ENCODE peak calls at places on chromosomes 1 and 21, in six cellular contexts. S, Q, B, H, M and U are unnamed samples.

GRCh38 chr1:152449661-152450060 is 35.6 kb upstream of the CRNN start:
- DNase-seq in M (no peak), H (no peak), B (no peak), S (no peak), Q (no peak), U (peak)

GRCh38 chr1:188584119-188584518 is 1755.4 kb downstream of the PLA2G4A start:
- DNase-seq in Q (no peak), S (no peak), H (no peak), B (no peak), M (no peak), U (no peak)

GRCh38 chr1:18530567-18531502 is 50.1 kb downstream of the KLHDC7A start:
- DNase-seq in B (peak), M (peak), S (peak), H (no peak), Q (peak), U (no peak)

GRCh38 chr1:235108185-235108593 is 20.4 kb downstream of the TOMM20 start:
- DNase-seq in S (no peak), H (no peak), B (no peak), M (no peak), Q (no peak), U (no peak)

GRCh38 chr1:211492511-211493132 is 660 bp upstream of the RD3 start:
- DNase-seq in M (peak), Q (no peak), B (no peak), S (no peak), H (peak), U (no peak)

GRCh38 chr1:109539676-109540075 is at the start of gene GPR61:
- DNase-seq in S (no peak), B (no peak), M (no peak), Q (peak), H (no peak), U (no peak)

GRCh38 chr21:44405948-44406872 is 49.1 kb upstream of the LRRC3 start:
- DNase-seq in Q (peak), M (peak), B (no peak), H (peak), S (peak), U (no peak)

GRCh38 chr21:41361786-41362604 is at the start of gene MX2:
- DNase-seq in H (peak), S (peak), M (no peak), Q (no peak), B (no peak), U (peak)

GRCh38 chr1:206094024-206094423 is 23.2 kb downstream of the AVPR1B start:
- DNase-seq in B (no peak), M (no peak), H (no peak), S (no peak), Q (no peak), U (no peak)

GRCh38 chr1:101407505-101408211 is 170.8 kb downstream of the S1PR1 start:
- DNase-seq in B (no peak), M (peak), H (no peak), S (no peak), Q (no peak), U (peak)

GRCh38 chr1:18556364-18556763 is 74.3 kb upstream of the PAX7 start:
- DNase-seq in H (peak), M (peak), S (peak), Q (peak), B (peak), U (no peak)

GRCh38 chr1:229023651-229024295 is 247.1 kb upstream of the RAB4A start:
- DNase-seq in M (no peak), B (no peak), Q (no peak), S (no peak), H (no peak), U (no peak)

DNA sequence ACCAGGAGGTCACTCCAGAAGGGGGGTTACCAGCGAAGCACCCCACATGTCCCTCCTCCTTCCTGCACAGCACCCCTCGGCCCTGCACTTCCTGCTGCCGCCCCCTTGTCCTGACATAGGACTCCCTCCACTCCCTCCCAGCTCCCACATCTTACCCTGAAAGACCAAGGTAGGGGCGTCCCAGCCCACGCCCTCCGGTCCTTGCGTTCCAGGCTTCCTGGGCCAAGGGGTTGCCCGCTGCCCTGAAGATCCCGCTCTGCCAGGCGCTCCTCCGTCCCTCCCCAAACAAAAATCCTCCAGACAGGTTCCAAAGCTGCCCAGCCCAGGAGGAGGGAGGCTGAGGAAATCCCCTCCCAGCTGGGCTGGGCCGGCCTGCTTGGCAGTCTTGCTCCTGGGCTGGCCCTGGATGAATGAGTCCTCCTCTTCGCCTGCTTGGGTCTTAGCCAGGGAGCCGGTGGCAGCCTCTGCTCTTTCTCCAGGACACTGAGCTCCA is at the start of gene RHBDL2:
- DNase-seq in S (peak), H (peak), B (no peak), Q (peak), M (peak), U (no peak)
- H3K9ac ChIP-seq in S (peak), H (peak), B (no peak), Q (no peak), M (no peak), U (no peak)

DNA sequence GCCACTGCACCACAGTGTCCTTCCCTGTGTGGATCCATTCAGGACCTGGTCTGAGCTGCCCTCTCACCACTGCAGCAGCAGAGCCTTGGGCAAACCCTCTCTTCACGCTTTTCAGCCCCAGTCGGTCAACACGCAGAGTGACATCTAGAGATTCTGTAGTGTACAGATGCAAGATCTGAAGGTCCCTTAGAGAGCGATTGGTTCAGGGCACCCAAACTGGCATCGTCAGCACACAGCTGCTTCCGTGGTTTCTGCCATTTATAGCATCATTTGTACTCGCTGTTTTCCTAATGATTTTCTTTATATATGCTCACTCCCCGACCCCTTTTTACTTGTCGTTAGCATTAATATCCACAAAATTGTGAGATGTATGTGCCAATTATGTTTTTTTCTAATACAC is 1.5 kb upstream of the ASCL5 start:
- DNase-seq in M (no peak), H (no peak), Q (no peak), B (no peak), S (no peak), U (peak)
- TF ChIP-seq EZH2phosphoT487 in M (no peak), H (no peak), Q (no peak), B (no peak), S (no peak), U (no peak)

DNA sequence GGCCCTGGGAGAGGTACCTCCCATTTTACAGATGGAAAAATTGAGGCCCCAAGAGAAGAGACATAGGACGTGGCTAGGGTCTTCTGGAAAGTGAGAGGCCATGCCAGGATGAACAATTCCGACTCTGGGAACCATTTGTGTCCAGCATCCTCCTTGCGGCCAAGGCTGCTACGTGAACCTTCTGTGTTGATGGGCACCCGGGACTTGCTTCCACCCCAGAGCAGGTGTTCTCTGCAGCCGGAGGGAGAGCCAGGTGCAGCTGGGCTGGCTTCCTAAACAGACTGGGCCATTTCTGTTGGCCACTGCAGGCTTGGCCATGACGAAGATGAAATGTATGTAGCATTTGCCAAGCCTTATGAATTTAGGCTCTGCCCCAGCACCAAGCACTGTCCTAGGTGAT is 118.9 kb downstream of the PRDM2 start:
- DNase-seq in B (no peak), S (no peak), Q (no peak), M (no peak), H (no peak), U (no peak)
- H3K9ac ChIP-seq in B (no peak), S (no peak), Q (no peak), M (no peak), H (no peak), U (no peak)

GRCh38 chr21:15063081-15063820 is 1.5 kb downstream of the NRIP1 start:
- DNase-seq in B (no peak), Q (peak), H (peak), M (no peak), S (peak), U (peak)

GRCh38 chr21:15063821-15064575 is 802 bp downstream of the NRIP1 start:
- DNase-seq in S (peak), B (no peak), Q (peak), M (peak), H (peak), U (peak)

GRCh38 chr21:15061747-15062146 is 3.1 kb downstream of the NRIP1 start:
- DNase-seq in M (no peak), B (no peak), H (no peak), S (no peak), Q (no peak), U (peak)

GRCh38 chr21:15061284-15061683 is 3.5 kb downstream of the NRIP1 start:
- DNase-seq in M (no peak), B (no peak), Q (no peak), H (no peak), S (no peak), U (no peak)

GRCh38 chr21:15062566-15062965 is 2.2 kb downstream of the NRIP1 start:
- DNase-seq in Q (no peak), M (no peak), H (peak), S (peak), B (no peak), U (peak)
- TF ChIP-seq EZH2phosphoT487 in Q (no peak), M (no peak), H (no peak), S (no peak), B (no peak), U (no peak)

GRCh38 chr1:186494832-186495271 is 33.9 kb upstream of the PDC start:
- DNase-seq in S (peak), H (no peak), Q (no peak), B (no peak), M (no peak), U (no peak)

GRCh38 chr1:186497651-186498050 is 36.7 kb upstream of the PDC start:
- DNase-seq in H (no peak), S (no peak), Q (no peak), M (no peak), B (no peak), U (peak)

GRCh38 chr1:186498071-186498470 is 37.2 kb upstream of the PDC start:
- DNase-seq in S (no peak), Q (no peak), B (no peak), H (no peak), M (no peak), U (no peak)

GRCh38 chr1:186498695-186499389 is 37.9 kb upstream of the PDC start:
- DNase-seq in B (no peak), H (peak), M (no peak), S (peak), Q (no peak), U (no peak)

DNA sequence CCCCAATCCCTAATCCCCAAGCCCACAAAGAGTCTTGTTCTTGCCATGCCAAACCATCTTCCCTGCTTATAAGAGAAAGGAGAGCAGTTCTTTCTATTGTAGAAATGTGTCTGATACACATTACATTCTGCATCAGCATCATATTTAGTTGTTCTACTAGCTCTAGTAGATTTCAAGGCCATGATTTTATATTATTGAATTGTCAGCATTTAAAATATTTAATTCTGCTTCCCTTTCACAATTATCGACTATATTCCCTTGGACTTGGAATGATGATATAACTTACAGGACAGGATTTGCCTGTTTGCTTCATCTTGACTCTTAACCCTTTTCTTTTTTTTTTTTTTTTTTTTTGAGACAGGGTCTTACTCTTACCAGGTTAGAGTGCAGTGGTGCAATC is 35.5 kb upstream of the PDC start:
- DNase-seq in M (no peak), S (no peak), B (no peak), Q (no peak), H (no peak), U (no peak)
- H3K9ac ChIP-seq in M (no peak), S (no peak), B (no peak), Q (no peak), H (no peak), U (no peak)

DNA sequence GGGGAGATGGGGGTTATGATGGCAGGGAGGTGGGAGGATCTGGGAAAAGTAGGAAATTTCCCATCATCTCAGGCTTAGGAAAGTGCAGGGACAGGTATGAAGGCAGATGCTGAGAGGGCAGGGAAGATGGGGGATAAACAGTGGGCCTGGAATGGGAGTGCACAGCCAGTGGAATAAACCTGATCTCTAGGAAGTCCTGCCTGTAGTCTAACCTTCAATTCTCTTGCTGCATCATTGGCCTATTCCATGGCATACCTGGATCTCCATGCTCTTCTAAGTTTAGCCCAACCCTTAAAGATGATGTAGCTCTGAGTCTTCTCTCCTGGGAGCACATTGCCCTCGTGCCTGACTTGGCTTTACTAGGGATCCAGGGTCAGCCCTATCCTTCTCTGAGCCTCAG is 2.7 kb downstream of the BCAN start:
- DNase-seq in S (no peak), Q (no peak), M (no peak), H (no peak), B (no peak), U (no peak)
- TF ChIP-seq EZH2phosphoT487 in S (no peak), Q (no peak), M (no peak), H (no peak), B (no peak), U (no peak)

DNA sequence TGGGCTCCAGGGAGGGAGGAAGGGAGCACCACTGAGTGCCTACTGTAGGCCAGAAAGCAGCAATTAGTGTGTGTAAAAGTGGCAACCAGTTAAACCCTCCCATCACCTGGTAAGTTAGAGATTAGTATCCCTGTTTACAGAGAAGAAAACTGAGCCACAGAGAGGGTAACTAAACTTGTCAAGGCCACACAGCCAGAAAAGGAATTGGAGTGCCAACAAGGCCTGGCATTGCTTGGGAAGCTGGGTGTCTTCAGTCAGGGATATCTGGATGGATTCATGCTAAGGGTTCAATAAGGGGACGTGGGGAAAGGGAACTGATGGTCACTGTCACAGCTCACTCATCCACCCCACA is 23.6 kb upstream of the ADGRB2 start:
- DNase-seq in B (no peak), M (no peak), Q (no peak), S (no peak), H (no peak), U (peak)
- H3K9ac ChIP-seq in B (peak), M (peak), Q (no peak), S (no peak), H (peak), U (no peak)